ENCODE peak calls at places on chromosomes 16 and 17, in six cellular contexts. P is IMR-90, B is A549, M is right cardiac atrium, N is upper lobe of left lung, I is suprapubic skin. S is an unnamed sample.

GRCh38 chr17:47822785-47823184 is 1.2 kb upstream of the OSBPL7 start:
- DNase-seq in M (no peak), N (no peak), B (no peak), I (no peak), P (no peak), S (no peak)

GRCh38 chr16:88064011-88064888 is 113.0 kb downstream of the BANP start:
- DNase-seq in P (peak; percentile 5), M (no peak), B (no peak), N (no peak), I (no peak), S (no peak)

GRCh38 chr17:69870751-69871199 is 204.2 kb upstream of the KCNJ16 start:
- DNase-seq in B (no peak), N (no peak), I (no peak), M (no peak), P (peak; percentile 88), S (no peak)

GRCh38 chr17:16215965-16216316 is 607 bp upstream of the NCOR1 start:
- DNase-seq in I (peak; percentile 78), P (no peak), M (no peak), N (peak; percentile 53), B (no peak), S (peak; percentile 29)

GRCh38 chr17:50459081-50459676 is 9.5 kb downstream of the CHAD start:
- DNase-seq in I (no peak), M (no peak), P (peak; percentile 18), N (peak; percentile 61), B (peak; percentile 48), S (no peak)

GRCh38 chr17:27367121-27367981 is 73.4 kb downstream of the WSB1 start:
- DNase-seq in N (no peak), I (no peak), M (no peak), B (no peak), P (no peak), S (no peak)

GRCh38 chr17:29590979-29591736 is 1.7 kb upstream of the GIT1 start:
- DNase-seq in B (peak; percentile 92), I (no peak), N (no peak), M (peak; percentile 86), P (peak; percentile 45), S (no peak)

GRCh38 chr16:13289515-13289914 is 388.1 kb downstream of the SHISA9 start:
- DNase-seq in I (no peak), P (no peak), B (no peak), N (no peak), M (no peak), S (no peak)

GRCh38 chr17:19387921-19388521 is 1.0 kb upstream of the MFAP4 start:
- DNase-seq in M (no peak), I (no peak), B (no peak), N (no peak), P (peak; percentile 76), S (no peak)
- H3K4me1 ChIP-seq in M (peaks cover 23% of the 10 kb centered on the region), I (peaks cover 67% of the 10 kb centered on the region), B (peaks cover 33% of the 10 kb centered on the region), N (peaks cover 45% of the 10 kb centered on the region), P (peaks cover 47% of the 10 kb centered on the region), S (peaks cover 9% of the 10 kb centered on the region)

GRCh38 chr16:78749745-78750268 is 650.4 kb downstream of the WWOX start:
- DNase-seq in M (no peak), I (no peak), P (no peak), N (no peak), B (no peak), S (no peak)
- H3K27ac ChIP-seq in M (no peak overlapping the region), I (no peak overlapping the region), P (no peak overlapping the region), N (no peak overlapping the region), B (no peak overlapping the region), S (no peak overlapping the region)

DNA sequence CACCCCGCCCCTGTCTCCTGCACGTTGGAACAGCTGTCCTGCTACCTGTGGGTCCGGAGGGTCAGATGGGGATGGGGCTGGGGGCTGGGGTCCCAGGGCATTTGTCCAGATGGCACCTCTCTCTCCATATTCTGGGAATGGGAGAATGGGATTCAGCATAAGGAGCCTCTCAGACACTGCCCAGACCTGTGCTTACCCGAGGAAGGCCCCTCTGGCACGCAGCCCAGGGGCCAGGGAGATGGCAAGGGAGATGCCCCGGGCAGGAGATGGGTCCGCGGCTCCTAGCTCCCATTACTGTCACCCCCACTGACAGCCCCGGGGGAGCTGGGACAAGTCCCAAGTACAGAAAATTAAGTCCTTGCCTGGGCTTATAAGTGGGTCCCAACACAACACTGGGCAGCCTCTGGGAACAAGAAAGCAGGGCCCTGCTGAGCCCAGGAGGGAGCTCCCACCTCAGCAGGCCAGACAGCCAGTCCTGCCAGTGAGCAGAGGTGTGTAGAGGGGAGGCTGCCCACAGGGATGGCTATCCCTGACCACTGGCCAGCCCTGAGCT is 1.8 kb downstream of the VASN start:
- DNase-seq in P (no peak), B (peak; percentile 56), I (peak; percentile 80), M (peak; percentile 77), N (no peak), S (no peak)
- H3K4me3 ChIP-seq in P (peak overlapping the region; percentile 87), B (peak overlapping the region; percentile 27), I (peak overlapping the region; percentile 86), M (peak overlapping the region; percentile 80), N (peak overlapping the region; percentile 93), S (no peak overlapping the region)

DNA sequence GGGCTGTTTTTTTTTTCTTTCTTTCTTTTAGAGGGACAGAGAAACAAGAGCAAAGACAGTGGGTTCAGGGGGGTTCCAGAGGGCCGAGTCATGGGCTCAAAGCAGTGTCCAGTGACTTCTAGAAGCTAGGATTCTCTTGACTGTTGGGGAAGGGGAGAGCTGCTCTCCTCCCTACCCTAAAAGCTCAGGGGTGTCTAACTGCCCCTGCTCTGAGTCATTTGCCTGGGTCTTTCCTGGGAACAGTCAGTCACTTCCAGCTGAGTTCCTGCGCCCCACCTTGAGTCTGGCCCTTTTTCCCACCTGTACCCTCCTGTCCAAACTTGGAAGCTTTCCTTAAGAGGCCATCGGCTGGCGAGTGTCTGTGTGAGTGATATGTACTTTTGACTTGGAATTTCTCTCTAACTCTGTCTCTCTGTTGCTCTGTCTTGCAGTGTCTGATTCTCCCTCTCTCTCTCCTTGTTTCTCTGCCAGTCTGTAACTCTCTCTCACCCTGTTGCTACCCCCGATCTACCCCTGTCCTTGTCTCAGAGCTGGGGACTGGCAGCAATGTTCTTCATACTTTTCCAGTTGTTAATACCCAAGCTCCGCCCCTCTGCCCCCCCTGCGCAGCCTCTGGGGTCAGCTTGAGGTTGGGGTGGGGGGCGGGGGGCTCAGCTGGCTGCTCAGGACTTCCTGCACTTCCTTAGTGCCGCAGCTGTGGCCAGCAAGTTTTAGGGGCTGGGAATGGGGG is 2.4 kb downstream of the THRA start:
- DNase-seq in N (no peak), M (peak; percentile 77), P (peak; percentile 58), B (peak; percentile 52), I (no peak), S (no peak)
- H3K4me1 ChIP-seq in N (peaks cover 73% of the 10 kb centered on the region), M (peaks cover 25% of the 10 kb centered on the region), P (peaks cover 41% of the 10 kb centered on the region), B (peaks cover 60% of the 10 kb centered on the region), I (peaks cover 87% of the 10 kb centered on the region), S (peaks cover 24% of the 10 kb centered on the region)

GRCh38 chr16:75733305-75734141 is 7.2 kb upstream of the CPHXL start:
- DNase-seq in M (no peak), P (peak; percentile 85), I (no peak), N (no peak), B (no peak), S (no peak)
- H3K27ac ChIP-seq in M (no peak overlapping the region), P (peak overlapping the region; percentile 99), I (no peak overlapping the region), N (peak overlapping the region; percentile 62), B (no peak overlapping the region), S (no peak overlapping the region)

GRCh38 chr16:22217890-22218730 is 12.0 kb downstream of the EEF2K start:
- DNase-seq in N (no peak), P (no peak), I (no peak), M (peak; percentile 65), B (peak; percentile 45), S (no peak)
- H3K4me3 ChIP-seq in N (no peak overlapping the region), P (no peak overlapping the region), I (no peak overlapping the region), M (no peak overlapping the region), B (no peak overlapping the region), S (no peak overlapping the region)

GRCh38 chr16:68250951-68251350 is 5.8 kb downstream of the PLA2G15 start:
- DNase-seq in P (no peak), N (no peak), I (no peak), B (no peak), M (no peak), S (no peak)
- H3K4me1 ChIP-seq in P (peaks cover 10% of the 10 kb centered on the region), N (peaks cover 23% of the 10 kb centered on the region), I (peaks cover 42% of the 10 kb centered on the region), B (peaks cover 3% of the 10 kb centered on the region), M (peaks cover 23% of the 10 kb centered on the region), S (no peaks in the 10 kb centered on the region)

DNA sequence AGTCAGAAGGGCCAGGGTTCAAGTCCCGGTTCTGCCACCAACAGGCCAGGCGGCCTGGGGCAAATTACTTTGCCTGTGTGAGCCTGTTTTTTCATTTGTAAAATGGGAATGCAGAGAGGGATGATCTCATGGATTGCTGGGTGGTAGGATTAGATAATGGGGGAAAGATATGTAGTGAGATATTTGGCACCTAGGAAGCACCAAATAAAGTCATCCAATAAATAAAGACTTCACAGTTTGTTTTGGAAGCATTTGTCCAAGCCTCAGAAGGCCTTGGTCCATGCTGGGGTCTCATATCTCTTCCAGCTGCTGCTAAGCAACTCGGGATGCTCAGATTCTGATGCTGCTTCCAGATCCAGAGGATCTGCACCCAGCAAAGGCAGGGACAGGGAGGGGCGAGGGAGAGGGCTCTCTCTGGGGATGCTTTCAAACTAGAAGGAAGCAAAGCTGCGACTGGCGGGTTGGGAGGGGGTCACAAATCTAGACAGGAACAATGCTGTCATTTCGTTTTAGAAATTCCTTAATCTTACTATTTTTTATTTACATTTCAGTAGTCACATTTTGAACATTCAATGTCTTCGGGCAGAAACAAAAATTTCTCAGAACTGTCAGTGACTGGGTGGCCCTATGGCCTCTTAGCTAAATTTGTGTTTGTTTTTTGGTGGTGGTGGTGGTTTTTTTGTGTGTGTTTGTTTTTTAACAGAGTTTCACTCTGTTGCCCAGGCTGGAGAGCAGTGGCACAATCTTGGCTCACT is 114.9 kb upstream of the CDH5 start:
- DNase-seq in P (no peak), M (no peak), B (no peak), I (no peak), N (no peak), S (no peak)
- H3K27ac ChIP-seq in P (peak overlapping the region; percentile 36), M (peak overlapping the region; percentile 36), B (no peak overlapping the region), I (peak overlapping the region; percentile 75), N (peak overlapping the region; percentile 23), S (no peak overlapping the region)

GRCh38 chr17:7258731-7259554 is 3.3 kb downstream of the CLDN7 start:
- DNase-seq in I (no peak), B (peak; percentile 64), M (no peak), N (peak; percentile 92), P (peak; percentile 27), S (no peak)
- H3K4me3 ChIP-seq in I (no peak overlapping the region), B (no peak overlapping the region), M (no peak overlapping the region), N (no peak overlapping the region), P (no peak overlapping the region), S (no peak overlapping the region)

S was measured in iPS DF 6.9.